ENCODE peak calls at places on chromosomes 13 and 19, in eight cellular contexts. K, I, A, F, O, Z, R and Q are unnamed samples.
A peak's percentile ranks its signal among the peaks of the same experiment; 100 is the strongest.

GRCh38 chr19:45630463-45630862 is 8.7 kb downstream of the EML2 start:
- DNase-seq in K (no peak), I (peak; percentile 91), A (peak; percentile 82), F (peak; percentile 87), O (no peak), Z (peak; percentile 85), R (no peak), Q (peak; percentile 75)

GRCh38 chr19:52691737-52692136 is 43.1 kb downstream of the ZNF611 start:
- DNase-seq in K (no peak), I (no peak), A (no peak), F (no peak), O (no peak), Z (no peak), R (no peak), Q (no peak)

GRCh38 chr19:4301590-4302237 is 475 bp downstream of the TMIGD2 start:
- DNase-seq in K (no peak), I (no peak), A (no peak), F (no peak), O (no peak), Z (no peak), R (no peak), Q (no peak)

GRCh38 chr13:47639716-47640447 is 361.2 kb downstream of the SUCLA2 start:
- DNase-seq in K (no peak), I (no peak), A (peak; percentile 45), F (no peak), O (no peak), Z (no peak), R (no peak), Q (no peak)

GRCh38 chr19:51331193-51331592 is 10.7 kb downstream of the VSIG10L start:
- DNase-seq in K (no peak), I (no peak), A (no peak), F (no peak), O (no peak), Z (no peak), R (no peak), Q (no peak)

GRCh38 chr13:59442946-59443345 is 720.8 kb downstream of the DIAPH3 start:
- DNase-seq in K (no peak), I (no peak), A (no peak), F (no peak), O (no peak), Z (no peak), R (no peak), Q (no peak)

GRCh38 chr19:32040246-32040645 is 305.2 kb upstream of the ZNF507 start:
- DNase-seq in K (no peak), I (no peak), A (no peak), F (no peak), O (no peak), Z (no peak), R (no peak), Q (no peak)

GRCh38 chr13:47484564-47484963 is 516.5 kb downstream of the SUCLA2 start:
- DNase-seq in K (no peak), I (no peak), A (peak; percentile 70), F (no peak), O (no peak), Z (no peak), R (no peak), Q (peak; percentile 80)

GRCh38 chr19:43462887-43463380 is 2.5 kb downstream of the LYPD3 start:
- DNase-seq in K (no peak), I (no peak), A (no peak), F (no peak), O (no peak), Z (no peak), R (no peak), Q (no peak)

GRCh38 chr13:38900188-38900587 is 90.4 kb downstream of the STOML3 start:
- DNase-seq in K (no peak), I (no peak), A (no peak), F (no peak), O (no peak), Z (peak; percentile 37), R (no peak), Q (no peak)

GRCh38 chr19:40592170-40592569 is 9.0 kb upstream of the LTBP4 start:
- DNase-seq in K (no peak), I (no peak), A (peak; percentile 66), F (no peak), O (no peak), Z (no peak), R (no peak), Q (no peak)

DNA sequence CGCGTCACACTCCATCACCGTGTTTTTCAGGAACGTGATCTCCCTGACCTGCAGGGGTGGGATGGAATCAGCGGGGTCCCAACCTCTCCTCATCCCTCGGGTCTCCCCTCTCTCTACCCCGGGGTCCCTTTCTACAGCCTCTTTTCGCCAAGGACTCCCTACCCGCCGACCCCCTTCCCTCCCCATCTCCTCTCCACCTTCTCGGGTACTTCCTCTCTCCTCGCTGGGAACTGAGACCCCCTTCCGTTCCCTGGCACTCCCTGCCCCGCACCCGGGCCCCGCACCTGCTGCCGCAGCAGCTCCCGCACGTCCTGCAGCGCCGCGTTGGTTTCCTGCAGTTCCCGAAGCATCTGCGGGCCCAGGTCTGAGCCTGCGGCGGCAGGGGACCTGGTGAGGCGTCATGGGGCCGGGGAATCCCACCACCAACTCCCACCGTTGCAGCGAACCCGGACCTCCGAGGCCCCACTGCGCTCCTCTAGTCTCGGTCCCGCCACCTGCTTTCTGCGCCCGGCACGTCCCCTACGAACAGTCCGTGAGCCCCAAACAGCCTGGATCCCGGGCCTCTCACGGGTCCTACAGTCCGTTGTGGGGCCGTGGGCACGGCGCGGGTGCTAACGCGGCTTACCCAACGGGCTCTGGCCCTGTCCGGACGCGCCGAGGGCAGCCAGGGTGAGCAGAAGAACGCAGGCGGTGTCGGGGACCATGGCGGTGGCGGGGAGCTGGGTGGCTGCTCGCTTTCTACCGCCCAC is at the start of gene COMP:
- DNase-seq in K (no peak), I (no peak), A (no peak), F (no peak), O (no peak), Z (no peak), R (no peak), Q (no peak)
- H3K4me3 ChIP-seq in K (peak within 1 kb of the TSS; percentile 11), I (peak within 1 kb of the TSS; percentile 23), A (no peak within 1 kb of the TSS), F (no peak within 1 kb of the TSS), O (peak within 1 kb of the TSS; percentile 40), Z (peak within 1 kb of the TSS; percentile 35), R (peak within 1 kb of the TSS; percentile 18), Q (no peak within 1 kb of the TSS)

GRCh38 chr19:49145485-49146407 is 9.4 kb downstream of the HRC start:
- DNase-seq in K (peak; percentile 81), I (no peak), A (peak; percentile 74), F (no peak), O (peak; percentile 77), Z (peak; percentile 71), R (no peak), Q (peak; percentile 62)
- H3K4me3 ChIP-seq in K (no peak overlapping the region), I (peak overlapping the region; percentile 14), A (peak overlapping the region; percentile 55), F (no peak overlapping the region), O (no peak overlapping the region), Z (peak overlapping the region; percentile 26), R (no peak overlapping the region), Q (peak overlapping the region; percentile 31)

DNA sequence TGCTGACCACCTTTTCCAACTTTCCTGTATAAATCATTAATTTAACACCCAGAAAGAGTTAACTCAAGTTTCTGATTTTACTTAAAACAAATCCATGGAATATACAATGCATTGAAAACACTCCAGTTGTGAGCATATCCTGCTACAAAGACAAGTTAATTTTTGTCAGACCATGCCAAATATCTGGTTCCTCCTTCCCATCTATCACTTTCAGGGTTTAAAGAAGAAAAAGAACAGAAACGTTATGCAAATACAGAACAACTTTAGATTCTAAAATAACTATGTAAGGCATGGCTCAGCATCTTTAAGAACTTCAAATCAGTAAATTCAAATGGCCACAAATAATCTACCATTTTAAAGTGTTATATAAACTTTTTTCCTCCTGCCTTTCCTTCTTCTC is 14.9 kb downstream of the MRPS31 start:
- DNase-seq in K (no peak), I (no peak), A (no peak), F (no peak), O (no peak), Z (no peak), R (no peak), Q (no peak)
- H3K4me3 ChIP-seq in K (no peak overlapping the region), I (no peak overlapping the region), A (no peak overlapping the region), F (no peak overlapping the region), O (no peak overlapping the region), Z (no peak overlapping the region), R (no peak overlapping the region), Q (no peak overlapping the region)

DNA sequence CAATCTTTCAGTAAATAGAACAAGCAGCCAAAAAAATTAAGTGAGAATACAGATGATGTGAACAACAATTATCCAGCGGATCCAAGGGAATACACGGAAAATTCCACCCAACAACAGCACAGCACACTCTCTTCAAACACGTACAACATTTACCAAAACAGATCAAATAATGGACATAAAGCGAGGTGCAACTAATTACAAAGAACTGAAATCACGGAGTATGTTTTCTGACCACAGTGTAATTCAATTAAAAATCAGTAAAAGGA is 26.2 kb downstream of the MIER2 start:
- DNase-seq in K (no peak), I (no peak), A (no peak), F (no peak), O (no peak), Z (no peak), R (no peak), Q (no peak)
- H3K4me3 ChIP-seq in K (no peak overlapping the region), I (no peak overlapping the region), A (no peak overlapping the region), F (no peak overlapping the region), O (no peak overlapping the region), Z (no peak overlapping the region), R (no peak overlapping the region), Q (no peak overlapping the region)

DNA sequence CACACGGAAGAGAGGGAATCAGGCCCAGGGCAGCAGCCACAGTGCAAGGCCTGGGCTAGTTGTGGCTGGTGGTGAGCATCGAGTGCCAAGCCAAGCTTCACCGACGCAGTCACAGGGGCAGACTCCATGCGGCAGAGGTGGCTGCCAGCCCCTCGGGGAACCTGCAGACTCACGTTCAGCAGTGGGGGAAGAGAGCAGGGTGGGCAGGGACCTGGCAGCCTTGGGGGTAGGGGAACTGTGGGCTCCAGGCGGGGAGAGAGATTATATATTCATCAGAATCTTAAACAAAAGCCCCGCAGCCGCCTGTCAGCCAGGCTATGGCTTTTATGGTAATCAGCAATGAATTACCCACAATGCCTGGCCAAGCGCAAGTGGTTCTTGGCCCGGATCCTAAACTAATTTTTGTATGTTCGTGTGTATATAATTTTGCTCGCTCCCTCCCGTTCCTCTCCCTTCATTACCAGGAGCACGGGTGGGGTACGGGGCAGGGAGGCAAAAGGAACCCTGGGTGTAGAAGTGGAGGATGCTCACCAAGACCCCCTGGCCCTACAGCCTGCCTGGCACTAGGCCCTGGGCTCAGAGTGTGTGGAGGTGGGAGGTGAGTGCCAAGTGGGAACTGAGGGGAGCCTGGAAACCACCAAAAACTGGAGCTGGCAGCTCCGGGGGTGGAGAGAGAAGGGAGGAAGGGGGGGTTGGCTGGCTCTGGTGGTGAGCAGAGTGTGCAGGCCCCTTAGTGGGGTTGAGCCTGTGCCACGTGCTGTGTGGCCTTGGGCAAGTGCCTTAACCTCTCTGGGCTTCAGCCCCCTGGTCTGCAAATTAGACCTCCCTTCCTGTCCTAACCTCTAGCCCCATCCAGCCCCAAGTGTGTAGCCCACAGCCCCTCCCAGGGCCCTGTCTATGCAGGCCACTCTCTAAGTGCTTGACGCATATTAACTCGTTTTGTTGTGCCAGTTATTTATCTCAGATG is 31.9 kb downstream of the PTPRS start:
- DNase-seq in K (peak; percentile 88), I (no peak), A (peak; percentile 40), F (no peak), O (peak; percentile 86), Z (peak; percentile 65), R (no peak), Q (peak; percentile 80)
- H3K4me3 ChIP-seq in K (peak overlapping the region; percentile 10), I (no peak overlapping the region), A (no peak overlapping the region), F (no peak overlapping the region), O (no peak overlapping the region), Z (peak overlapping the region; percentile 1), R (no peak overlapping the region), Q (no peak overlapping the region)

DNA sequence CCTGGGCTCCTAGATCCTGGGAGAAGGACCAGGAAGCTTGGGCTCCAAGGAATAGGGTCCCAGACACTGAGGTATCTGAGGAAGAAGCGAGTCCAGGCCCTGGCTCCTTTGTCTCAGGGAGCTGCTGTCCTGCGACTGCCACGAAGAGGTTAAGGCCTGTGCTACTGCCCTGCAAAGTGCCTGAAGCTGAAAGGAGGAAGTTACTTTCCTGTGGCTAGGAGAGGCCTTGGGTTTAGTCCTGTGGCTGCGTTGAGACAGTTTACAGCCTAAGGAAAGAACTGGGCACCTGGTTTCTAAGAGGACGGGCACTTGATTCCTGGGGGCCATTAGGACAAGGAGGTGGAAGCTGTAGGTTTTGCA is 2.8 kb downstream of the MYADM start:
- DNase-seq in K (no peak), I (no peak), A (peak; percentile 23), F (no peak), O (no peak), Z (no peak), R (peak; percentile 39), Q (no peak)
- H3K4me3 ChIP-seq in K (no peak overlapping the region), I (peak overlapping the region; percentile 28), A (peak overlapping the region; percentile 34), F (peak overlapping the region; percentile 14), O (peak overlapping the region; percentile 25), Z (no peak overlapping the region), R (peak overlapping the region; percentile 74), Q (peak overlapping the region; percentile 21)